ENCODE peak calls at places on chromosomes 7 and 10, in five cellular contexts. O is astrocyte of the spinal cord; F is right atrium auricular region; G is lower lobe of right lung; Z is CD8-positive, alpha-beta T cell. E is an unnamed sample.

GRCh38 chr7:44380831-44381493 is 55.6 kb upstream of the CAMK2B start:
- DNase-seq in O (peak), F (no peak), G (no peak), Z (no peak), E (peak)

GRCh38 chr10:133159950-133160812 is at the start of gene KNDC1:
- DNase-seq in O (no peak), F (no peak), G (peak), Z (no peak), E (peak)

GRCh38 chr10:73625004-73625883 is 16.0 kb downstream of the MYOZ1 start:
- DNase-seq in O (peak), F (no peak), G (no peak), Z (no peak), E (peak)

GRCh38 chr10:69614130-69614529 is 15.9 kb upstream of the FAM241B start:
- DNase-seq in O (no peak), F (no peak), G (no peak), Z (no peak), E (no peak)

GRCh38 chr7:157710396-157710795 is 373.6 kb downstream of the DNAJB6 start:
- DNase-seq in O (no peak), F (no peak), G (peak), Z (no peak), E (no peak)

GRCh38 chr7:7771452-7771851 is 53.0 kb upstream of the RPA3 start:
- DNase-seq in O (no peak), F (no peak), G (no peak), Z (no peak), E (no peak)

GRCh38 chr7:151795168-151795754 is 81.7 kb downstream of the PRKAG2 start:
- DNase-seq in O (no peak), F (no peak), G (no peak), Z (peak), E (no peak)

GRCh38 chr7:7739718-7740355 is 21.4 kb upstream of the RPA3 start:
- DNase-seq in O (no peak), F (no peak), G (no peak), Z (no peak), E (no peak)

GRCh38 chr7:97215556-97215955 is 98.1 kb downstream of the SDHAF3 start:
- DNase-seq in O (no peak), F (no peak), G (no peak), Z (no peak), E (no peak)

GRCh38 chr10:43137971-43138756 is at the start of gene CSGALNACT2:
- DNase-seq in O (peak), F (peak), G (peak), Z (peak), E (peak)

GRCh38 chr7:101567231-101567630 is 61.9 kb downstream of the MYL10 start:
- DNase-seq in O (no peak), F (no peak), G (no peak), Z (no peak), E (no peak)

GRCh38 chr10:1358860-1359598 is 302.8 kb downstream of the WDR37 start:
- DNase-seq in O (no peak), F (no peak), G (no peak), Z (no peak), E (no peak)

GRCh38 chr7:141039366-141039765 is 24.6 kb upstream of the MRPS33 start:
- DNase-seq in O (no peak), F (no peak), G (no peak), Z (no peak), E (no peak)

GRCh38 chr7:141045842-141046630 is 27.8 kb upstream of the TMEM178B start:
- DNase-seq in O (peak), F (no peak), G (no peak), Z (no peak), E (peak)

GRCh38 chr7:141043621-141044020 is 28.9 kb upstream of the MRPS33 start:
- DNase-seq in O (no peak), F (no peak), G (no peak), Z (no peak), E (no peak)

GRCh38 chr7:141042222-141043193 is 27.8 kb upstream of the MRPS33 start:
- DNase-seq in O (no peak), F (no peak), G (no peak), Z (no peak), E (no peak)

GRCh38 chr7:141045126-141045841 is 28.6 kb upstream of the TMEM178B start:
- DNase-seq in O (no peak), F (no peak), G (no peak), Z (no peak), E (no peak)
- H3K4me3 ChIP-seq in O (no peak), F (no peak), G (no peak), Z (no peak), E (no peak)

GRCh38 chr7:11207565-11207964 is 233.9 kb downstream of the PHF14 start:
- DNase-seq in O (no peak), F (no peak), G (no peak), Z (no peak), E (no peak)
- TF ChIP-seq CTCF in O (peak), F (no peak), G (no peak), Z (no peak), E (peak)

DNA sequence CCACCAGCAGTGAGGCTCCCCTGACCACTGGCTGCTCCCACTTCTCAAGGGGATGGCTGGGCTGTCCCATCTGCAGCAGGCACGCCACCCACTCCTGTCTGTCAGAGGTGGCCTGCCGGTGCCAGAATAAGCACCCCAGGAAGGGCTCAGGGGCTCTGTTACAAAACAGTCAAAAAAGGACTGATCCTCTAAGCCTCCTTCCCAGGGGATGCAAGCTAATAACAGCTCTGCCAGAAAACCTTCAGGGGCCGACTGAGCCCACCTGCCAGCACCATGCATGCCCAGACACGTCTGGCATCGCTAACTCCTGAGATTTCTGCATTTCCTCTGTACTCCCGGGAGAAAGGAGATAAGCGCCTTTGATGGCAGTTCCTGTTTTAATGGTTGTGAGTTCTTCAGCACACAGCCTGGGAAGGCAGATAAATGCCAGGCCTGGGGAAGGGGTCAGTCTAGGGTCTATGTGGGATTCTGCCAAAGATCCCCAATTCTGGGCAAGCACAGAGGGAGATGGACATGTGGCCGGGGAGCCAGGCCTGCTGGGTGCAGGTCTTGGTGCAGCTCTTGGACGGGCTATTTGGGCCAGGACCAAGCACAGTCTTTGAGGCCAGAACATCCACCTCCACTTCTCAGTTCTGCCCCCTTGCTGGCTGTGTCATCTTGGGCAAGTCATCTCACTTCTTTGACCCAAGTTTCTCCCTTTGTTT is 128.4 kb downstream of the ARHGAP22 start:
- DNase-seq in O (no peak), F (peak), G (no peak), Z (no peak), E (no peak)
- H3K4me3 ChIP-seq in O (no peak), F (no peak), G (no peak), Z (no peak), E (no peak)

GRCh38 chr10:63987212-63987611 is 466.0 kb downstream of the REEP3 start:
- DNase-seq in O (no peak), F (no peak), G (no peak), Z (no peak), E (no peak)
- TF ChIP-seq CTCF in O (no peak), F (no peak), G (no peak), Z (no peak), E (no peak)